ENCODE peak calls at places on chromosomes 12 and 14, in seven cellular contexts. A, K, E, M, Z, N and B are unnamed samples.

GRCh38 chr14:105091335-105092123 is 26.3 kb upstream of the GPR132 start:
- DNase-seq in A (no peak), K (peak; percentile 82), E (peak; percentile 29), M (no peak), Z (no peak), N (no peak), B (no peak)

GRCh38 chr12:114399664-114400211 is 6.2 kb downstream of the TBX5 start:
- DNase-seq in A (no peak), K (no peak), E (peak; percentile 95), M (no peak), Z (peak; percentile 95), N (no peak), B (no peak)

GRCh38 chr12:96199465-96199864 is 5.3 kb downstream of the ELK3 start:
- DNase-seq in A (no peak), K (no peak), E (no peak), M (no peak), Z (no peak), N (no peak), B (no peak)

GRCh38 chr14:75132374-75133086 is 5.7 kb upstream of the NEK9 start:
- DNase-seq in A (peak; percentile 81), K (no peak), E (peak; percentile 43), M (peak; percentile 41), Z (peak; percentile 74), N (no peak), B (peak; percentile 76)

GRCh38 chr12:113781415-113782198 is 184.5 kb downstream of the RBM19 start:
- DNase-seq in A (no peak), K (no peak), E (no peak), M (no peak), Z (peak; percentile 59), N (no peak), B (no peak)

GRCh38 chr12:89326260-89327040 is 25.9 kb downstream of the DUSP6 start:
- DNase-seq in A (no peak), K (no peak), E (no peak), M (no peak), Z (no peak), N (no peak), B (no peak)

GRCh38 chr14:77615231-77616132 is 955 bp downstream of the SPTLC2 start:
- DNase-seq in A (no peak), K (no peak), E (no peak), M (no peak), Z (peak; percentile 56), N (no peak), B (no peak)

GRCh38 chr12:24380122-24380521 is 430.7 kb upstream of the SOX5 start:
- DNase-seq in A (no peak), K (no peak), E (no peak), M (no peak), Z (peak; percentile 27), N (no peak), B (no peak)

GRCh38 chr12:121866331-121866730 is 7.7 kb upstream of the HPD start:
- DNase-seq in A (no peak), K (no peak), E (no peak), M (no peak), Z (peak; percentile 35), N (no peak), B (no peak)

GRCh38 chr14:99786423-99787051 is 6.7 kb upstream of the EML1 start:
- DNase-seq in A (no peak), K (peak; percentile 53), E (no peak), M (no peak), Z (no peak), N (no peak), B (no peak)

GRCh38 chr14:72679591-72680151 is 214.2 kb downstream of the DPF3 start:
- DNase-seq in A (no peak), K (no peak), E (no peak), M (peak; percentile 58), Z (peak; percentile 23), N (no peak), B (no peak)

GRCh38 chr12:98578821-98579220 is 14.7 kb upstream of the SLC25A3 start:
- DNase-seq in A (no peak), K (no peak), E (no peak), M (no peak), Z (peak; percentile 22), N (no peak), B (no peak)

GRCh38 chr12:6370994-6371754 is 4.2 kb downstream of the SCNN1A start:
- DNase-seq in A (no peak), K (no peak), E (peak; percentile 99), M (no peak), Z (peak; percentile 72), N (no peak), B (no peak)

GRCh38 chr12:63916561-63917476 is 72.3 kb downstream of the SRGAP1 start:
- DNase-seq in A (no peak), K (no peak), E (no peak), M (no peak), Z (peak; percentile 64), N (no peak), B (peak; percentile 25)

GRCh38 chr14:24838945-24839616 is 205.1 kb upstream of the GZMB start:
- DNase-seq in A (no peak), K (no peak), E (no peak), M (no peak), Z (no peak), N (no peak), B (no peak)

GRCh38 chr12:27252934-27253333 is 8.8 kb downstream of the STK38L start:
- DNase-seq in A (no peak), K (no peak), E (no peak), M (no peak), Z (no peak), N (no peak), B (no peak)

GRCh38 chr14:50943943-50944646 is at the start of gene PYGL:
- DNase-seq in A (peak; percentile 43), K (peak; percentile 80), E (peak; percentile 81), M (peak; percentile 33), Z (peak; percentile 49), N (no peak), B (peak; percentile 68)

GRCh38 chr12:2654311-2654710 is 140.5 kb upstream of the FKBP4 start:
- DNase-seq in A (no peak), K (no peak), E (no peak), M (no peak), Z (no peak), N (no peak), B (no peak)

GRCh38 chr14:97100306-97100705 is 303.1 kb downstream of the VRK1 start:
- DNase-seq in A (no peak), K (no peak), E (no peak), M (no peak), Z (no peak), N (no peak), B (no peak)

GRCh38 chr12:69792533-69792932 is 32.5 kb upstream of the MYRFL start:
- DNase-seq in A (no peak), K (no peak), E (no peak), M (no peak), Z (no peak), N (no peak), B (no peak)

GRCh38 chr12:102480401-102480800 is at the start of gene IGF1:
- DNase-seq in A (no peak), K (no peak), E (no peak), M (no peak), Z (peak; percentile 61), N (no peak), B (peak; percentile 5)

GRCh38 chr12:46186088-46186487 is 82.8 kb downstream of the SLC38A1 start:
- DNase-seq in A (no peak), K (no peak), E (no peak), M (no peak), Z (no peak), N (no peak), B (no peak)

GRCh38 chr12:47067176-47067575 is 12.2 kb upstream of the PCED1B start:
- DNase-seq in A (no peak), K (no peak), E (no peak), M (no peak), Z (no peak), N (no peak), B (no peak)

GRCh38 chr14:101022916-101023435 is 119.5 kb upstream of the RTL1 start:
- DNase-seq in A (no peak), K (no peak), E (no peak), M (no peak), Z (no peak), N (no peak), B (no peak)

GRCh38 chr14:100692859-100693558 is 33.7 kb upstream of the DLK1 start:
- DNase-seq in A (no peak), K (no peak), E (no peak), M (no peak), Z (peak; percentile 94), N (no peak), B (no peak)

GRCh38 chr14:55333785-55334485 is 62.7 kb downstream of the FBXO34 start:
- DNase-seq in A (no peak), K (no peak), E (no peak), M (no peak), Z (peak; percentile 81), N (no peak), B (no peak)

GRCh38 chr14:67806228-67806627 is 10.2 kb downstream of the ZFYVE26 start:
- DNase-seq in A (no peak), K (no peak), E (no peak), M (no peak), Z (peak; percentile 7), N (no peak), B (no peak)

GRCh38 chr12:79617696-79618095 is 73.1 kb downstream of the PAWR start:
- DNase-seq in A (no peak), K (no peak), E (no peak), M (no peak), Z (no peak), N (no peak), B (no peak)